ENCODE peak calls at places on chromosomes 12 and 14, in ten cellular contexts. P is H1; L is stimulated activated naive B cell treated with anti-CD40 and anti-IgM and Interleukin-4, amounts not matched to agents 10 μg/mL and 1 μg/mL and 100 μg/mL, for 72 hours; A is Calu3; F is NT2/D1; E is mucosa of gallbladder; Y is NCI-H2081; H is HTR-8/SVneo; Q is germinal center; I is cardiac fibroblast. J is an unnamed sample.

GRCh38 chr12:100024974-100025555 is 40.3 kb upstream of the ANKS1B start:
- DNase-seq in L (no peak), Y (no peak), I (no peak), F (no peak), H (no peak), Q (no peak), A (no peak), P (no peak), E (no peak), J (no peak)

GRCh38 chr12:22687677-22688076 is 62.7 kb downstream of the ETNK1 start:
- DNase-seq in A (no peak), P (no peak), Y (no peak), L (no peak), E (no peak), H (no peak), F (no peak), I (peak), Q (no peak), J (no peak)

GRCh38 chr12:537772-538171 is 78.0 kb downstream of the B4GALNT3 start:
- DNase-seq in L (no peak), F (no peak), P (no peak), H (no peak), I (no peak), E (peak), A (peak), Y (peak), Q (no peak), J (no peak)

GRCh38 chr12:125983784-125984510 is 918.7 kb downstream of the AACS start:
- DNase-seq in A (peak), L (no peak), H (no peak), Q (no peak), P (no peak), I (no peak), Y (no peak), F (peak), E (peak), J (peak)

GRCh38 chr12:104710940-104711725 is 247.0 kb downstream of the SLC41A2 start:
- DNase-seq in I (peak), E (no peak), Q (no peak), P (no peak), Y (no peak), H (no peak), A (no peak), L (no peak), F (no peak), J (no peak)

GRCh38 chr14:59190372-59190771 is 1.9 kb downstream of the DAAM1 start:
- DNase-seq in E (no peak), F (no peak), H (peak), P (no peak), I (peak), Y (peak), L (no peak), A (peak), Q (no peak), J (peak)

GRCh38 chr14:76115010-76115422 is 36.7 kb upstream of the GPATCH2L start:
- DNase-seq in P (no peak), F (peak), Q (no peak), H (no peak), Y (no peak), L (no peak), I (no peak), E (no peak), A (no peak), J (no peak)

GRCh38 chr12:39467432-39467870 is 24.5 kb upstream of the KIF21A start:
- DNase-seq in A (no peak), F (no peak), I (peak), L (no peak), Q (no peak), P (no peak), H (no peak), Y (no peak), E (no peak), J (no peak)

GRCh38 chr14:47040490-47040889 is 388.9 kb upstream of the RPL10L start:
- DNase-seq in F (peak), L (no peak), Y (peak), I (no peak), A (peak), E (peak), H (peak), P (no peak), Q (no peak), J (peak)

GRCh38 chr14:26766726-26767125 is 168.9 kb upstream of the NOVA1 start:
- DNase-seq in E (no peak), H (no peak), Q (no peak), L (no peak), F (no peak), A (no peak), I (no peak), P (no peak), Y (no peak), J (no peak)

GRCh38 chr14:67636361-67636919 is 16.7 kb downstream of the ARG2 start:
- DNase-seq in L (no peak), P (no peak), Y (peak), Q (no peak), F (no peak), A (no peak), I (peak), E (no peak), H (no peak), J (no peak)

GRCh38 chr12:41225179-41225578 is 37.1 kb downstream of the PDZRN4 start:
- DNase-seq in A (no peak), Y (no peak), H (no peak), E (no peak), P (no peak), Q (no peak), I (no peak), L (no peak), F (no peak), J (no peak)

GRCh38 chr12:13293086-13293485 is 96.6 kb downstream of the EMP1 start:
- DNase-seq in F (no peak), E (no peak), Q (no peak), H (no peak), Y (no peak), L (no peak), A (no peak), P (no peak), I (no peak), J (no peak)

GRCh38 chr12:49548481-49548821 is 9.6 kb downstream of the KCNH3 start:
- DNase-seq in P (no peak), A (no peak), E (no peak), Q (no peak), L (no peak), I (no peak), Y (no peak), H (no peak), F (no peak), J (no peak)

J was measured in neuronal stem cell.